ENCODE peak calls at places on chromosomes 13 and 19, in six cellular contexts. G, L, I, B, T and S are unnamed samples.

GRCh38 chr13:31775686-31776085 is 36.4 kb downstream of the RXFP2 start:
- DNase-seq in T (peak), G (no peak), B (no peak), I (no peak), L (no peak), S (no peak)

GRCh38 chr13:77720988-77721387 is 23.5 kb downstream of the SLAIN1 start:
- DNase-seq in G (no peak), L (no peak), I (no peak), T (no peak), B (no peak), S (no peak)

GRCh38 chr19:31174948-31175347 is 174.3 kb downstream of the TSHZ3 start:
- DNase-seq in L (no peak), G (no peak), T (no peak), B (no peak), I (no peak), S (peak)

GRCh38 chr19:14138576-14139265 is 2.3 kb upstream of the ASF1B start:
- DNase-seq in I (no peak), B (no peak), T (no peak), L (no peak), G (no peak), S (no peak)

GRCh38 chr13:64078480-64078936 is 2662.9 kb upstream of the PCDH20 start:
- DNase-seq in I (no peak), L (no peak), T (peak), B (no peak), G (no peak), S (no peak)

GRCh38 chr19:47839411-47839810 is 17.7 kb downstream of the CRX start:
- DNase-seq in L (no peak), B (no peak), G (no peak), I (no peak), T (no peak), S (no peak)

GRCh38 chr13:105773887-105774538 is 761.4 kb downstream of the EFNB2 start:
- DNase-seq in I (no peak), T (no peak), L (no peak), B (no peak), G (no peak), S (no peak)

GRCh38 chr13:95137096-95137495 is 164.2 kb downstream of the ABCC4 start:
- DNase-seq in G (no peak), I (no peak), B (no peak), L (no peak), T (no peak), S (no peak)

GRCh38 chr13:42497798-42498197 is 76.2 kb upstream of the TNFSF11 start:
- DNase-seq in B (no peak), L (no peak), G (peak), I (no peak), T (no peak), S (no peak)

GRCh38 chr19:14971474-14971873 is 8.2 kb downstream of the SLC1A6 start:
- DNase-seq in L (no peak), B (no peak), T (no peak), G (no peak), I (no peak), S (no peak)

GRCh38 chr13:90717451-90717936 is 630.0 kb upstream of the MIR17HG start:
- DNase-seq in G (no peak), B (no peak), L (no peak), I (no peak), T (no peak), S (no peak)

GRCh38 chr13:33167521-33167920 is 118.0 kb downstream of the STARD13 start:
- DNase-seq in G (no peak), B (no peak), L (no peak), I (no peak), T (no peak), S (no peak)

GRCh38 chr13:64239372-64239771 is 2823.7 kb upstream of the PCDH20 start:
- DNase-seq in B (no peak), G (no peak), T (no peak), I (no peak), L (no peak), S (no peak)

GRCh38 chr19:31232871-31233270 is 116.4 kb downstream of the TSHZ3 start:
- DNase-seq in G (no peak), L (no peak), B (no peak), I (no peak), T (no peak), S (no peak)

GRCh38 chr13:32134241-32134801 is 102.7 kb downstream of the FRY start:
- DNase-seq in T (no peak), I (no peak), L (no peak), G (no peak), B (no peak), S (no peak)

GRCh38 chr19:28961772-28962500 is 251.0 kb downstream of the UQCRFS1 start:
- DNase-seq in G (no peak), I (no peak), L (no peak), B (no peak), T (no peak), S (no peak)

GRCh38 chr13:52599853-52600603 is 42.2 kb upstream of the HNRNPA1L2 start:
- DNase-seq in L (peak), G (no peak), I (no peak), B (no peak), T (no peak), S (no peak)

GRCh38 chr13:102000764-102001163 is 401.1 kb downstream of the FGF14 start:
- DNase-seq in T (no peak), L (no peak), B (no peak), G (no peak), I (no peak), S (no peak)

GRCh38 chr13:43390101-43390500 is 366.7 kb downstream of the DNAJC15 start:
- DNase-seq in T (no peak), G (no peak), B (no peak), L (no peak), I (no peak), S (no peak)

GRCh38 chr19:310141-310651 is 19.0 kb upstream of the PLPP2 start:
- DNase-seq in I (no peak), G (no peak), T (peak), L (no peak), B (no peak), S (no peak)

GRCh38 chr13:103299079-103299478 is 232.9 kb upstream of the SLC10A2 start:
- DNase-seq in B (no peak), T (no peak), I (peak), G (no peak), L (no peak), S (no peak)

GRCh38 chr19:8663920-8664670 is 33.7 kb downstream of the NFILZ start:
- DNase-seq in I (no peak), L (no peak), B (no peak), T (no peak), G (no peak), S (no peak)

GRCh38 chr13:113971471-113972231 is 2.2 kb downstream of the C13orf46 start:
- DNase-seq in B (no peak), L (no peak), T (peak), G (no peak), I (no peak), S (no peak)

GRCh38 chr19:10295847-10296591 is 6.3 kb downstream of the ICAM5 start:
- DNase-seq in G (no peak), L (no peak), I (no peak), B (no peak), T (no peak), S (no peak)

GRCh38 chr19:10294368-10294697 is 4.6 kb downstream of the ICAM5 start:
- DNase-seq in G (no peak), I (no peak), T (no peak), L (no peak), B (no peak), S (no peak)

GRCh38 chr19:10292789-10293636 is 3.3 kb downstream of the ICAM5 start:
- DNase-seq in T (no peak), G (no peak), L (no peak), B (no peak), I (no peak), S (no peak)

GRCh38 chr19:10293637-10294367 is 4.0 kb downstream of the ICAM5 start:
- DNase-seq in I (no peak), L (no peak), B (no peak), G (no peak), T (no peak), S (no peak)

DNA sequence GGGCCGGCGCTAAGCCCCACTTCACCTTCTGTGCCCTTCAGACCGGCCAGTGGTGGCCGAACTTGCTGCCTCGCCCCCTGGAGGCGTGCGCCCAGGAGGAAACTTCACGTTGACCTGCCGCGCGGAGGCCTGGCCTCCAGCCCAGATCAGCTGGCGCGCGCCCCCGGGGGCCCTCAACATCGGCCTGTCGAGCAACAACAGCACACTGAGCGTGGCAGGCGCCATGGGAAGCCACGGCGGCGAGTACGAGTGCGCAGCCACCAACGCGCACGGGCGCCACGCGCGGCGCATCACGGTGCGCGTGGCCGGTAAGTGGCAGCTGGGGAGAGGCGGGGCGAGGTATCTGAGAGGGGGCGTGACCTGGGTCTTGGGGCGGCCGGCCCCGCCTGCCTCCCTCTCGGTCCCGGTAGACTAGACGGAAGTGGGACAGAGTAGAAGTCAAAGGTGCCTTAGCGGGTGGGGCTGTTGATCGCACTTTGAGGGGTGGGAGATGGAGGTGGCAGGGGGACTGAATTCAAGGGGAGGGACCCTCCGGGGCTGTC is 5.6 kb downstream of the ICAM5 start:
- DNase-seq in B (no peak), G (no peak), L (no peak), T (no peak), I (no peak), S (no peak)
- TF ChIP-seq POLR2AphosphoS5 in B (no peak), G (peak), L (no peak), T (no peak), I (no peak), S (no peak)

DNA sequence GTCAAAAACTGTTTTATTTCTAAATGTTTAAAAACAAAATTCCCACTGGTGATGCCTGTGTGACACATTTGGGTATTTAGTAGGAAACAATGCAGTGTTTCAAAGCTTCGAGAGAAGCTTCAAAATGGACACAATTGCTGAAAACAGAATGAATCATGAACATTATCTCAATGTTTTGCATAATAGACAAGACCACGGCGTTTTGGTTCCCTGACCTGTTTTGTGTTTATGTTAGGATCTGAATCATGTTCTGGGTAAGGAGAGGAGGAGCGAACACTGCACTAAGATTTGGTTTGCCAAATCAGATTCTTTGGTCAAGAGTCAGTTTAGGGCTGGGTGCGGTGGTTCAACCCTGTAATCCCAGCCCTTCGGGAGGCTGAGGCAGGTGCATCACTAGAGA is 42.2 kb downstream of the IFT88 start:
- DNase-seq in L (no peak), B (no peak), I (no peak), G (no peak), T (no peak), S (no peak)
- TF ChIP-seq POLR2A in L (no peak), B (no peak), I (no peak), G (no peak), T (no peak), S (no peak)

DNA sequence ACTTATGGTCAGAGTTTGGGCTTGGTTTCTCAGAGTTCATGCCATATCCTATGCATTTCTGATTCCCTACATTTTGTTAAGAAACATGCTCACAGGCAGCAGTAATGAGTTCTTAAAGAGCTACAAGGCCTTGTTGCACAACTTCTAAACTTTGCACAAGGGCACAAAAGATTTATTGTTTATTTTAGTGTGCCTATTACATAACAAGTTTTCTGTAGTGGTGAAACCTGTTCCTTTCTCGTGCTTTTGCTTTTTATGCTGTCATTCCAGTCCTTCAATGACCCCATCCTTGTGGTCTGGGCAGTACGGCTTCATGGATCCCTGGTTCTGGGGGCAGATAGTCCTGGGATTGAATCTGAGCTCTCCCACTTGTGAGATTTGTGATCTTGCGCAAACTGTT is 17.8 kb downstream of the ZNF507 start:
- DNase-seq in I (no peak), T (no peak), B (peak), G (no peak), L (peak), S (no peak)
- TF ChIP-seq POLR2AphosphoS5 in I (no peak), T (no peak), B (no peak), G (no peak), L (peak), S (no peak)

DNA sequence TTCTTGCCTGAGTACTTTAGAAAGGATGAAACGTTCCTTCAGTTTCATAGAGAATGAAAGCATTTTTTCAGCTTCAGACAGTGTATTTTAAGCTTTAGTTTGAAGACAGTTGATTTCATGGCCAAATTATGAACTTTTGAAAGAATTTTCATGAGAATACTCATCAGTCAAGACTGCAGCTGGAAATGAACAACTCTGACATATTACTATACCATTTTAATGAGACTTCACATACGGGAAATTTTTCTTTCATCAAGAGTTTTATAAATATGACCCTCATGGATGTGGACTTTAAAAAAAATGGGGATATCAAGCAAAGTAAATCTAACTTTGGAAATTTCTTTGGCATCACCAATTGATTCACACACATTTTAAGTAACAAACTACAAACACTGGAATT is 6.4 kb downstream of the LATS2 start:
- DNase-seq in L (no peak), I (no peak), T (no peak), B (no peak), G (no peak), S (no peak)
- TF ChIP-seq POLR2A in L (no peak), I (no peak), T (no peak), B (no peak), G (no peak), S (no peak)

GRCh38 chr19:3275583-3276340 is 51.3 kb downstream of the CELF5 start:
- DNase-seq in B (peak), L (peak), T (no peak), I (peak), G (peak), S (no peak)
- TF ChIP-seq POLR2AphosphoS5 in B (no peak), L (no peak), T (no peak), I (no peak), G (no peak), S (no peak)

GRCh38 chr13:46544811-46545210 is 8.2 kb upstream of the LRCH1 start:
- DNase-seq in B (no peak), I (no peak), G (no peak), L (no peak), T (no peak), S (no peak)
- TF ChIP-seq POLR2A in B (no peak), I (no peak), G (no peak), L (no peak), T (no peak), S (no peak)

GRCh38 chr13:39968646-39969475 is 313.4 kb downstream of the COG6 start:
- DNase-seq in G (no peak), I (no peak), T (no peak), L (no peak), B (no peak), S (no peak)
- TF ChIP-seq POLR2AphosphoS5 in G (no peak), I (no peak), T (no peak), L (no peak), B (no peak), S (no peak)

GRCh38 chr19:3977242-3978143 is 6.6 kb upstream of the DAPK3 start:
- DNase-seq in B (peak), T (peak), I (no peak), L (no peak), G (no peak), S (no peak)

GRCh38 chr19:3978145-3978544 is 7.1 kb downstream of the EEF2 start:
- DNase-seq in L (no peak), G (no peak), B (no peak), T (no peak), I (no peak), S (no peak)

GRCh38 chr19:3975637-3976087 is 4.8 kb upstream of the DAPK3 start:
- DNase-seq in T (no peak), L (no peak), I (no peak), G (no peak), B (no peak), S (no peak)

GRCh38 chr19:3976495-3977241 is 5.8 kb upstream of the DAPK3 start:
- DNase-seq in B (peak), I (no peak), T (peak), G (no peak), L (no peak), S (no peak)

GRCh38 chr19:3975144-3975543 is 4.2 kb upstream of the DAPK3 start:
- DNase-seq in L (no peak), B (no peak), I (no peak), T (no peak), G (no peak), S (no peak)
- TF ChIP-seq POLR2A in L (no peak), B (no peak), I (no peak), T (no peak), G (no peak), S (no peak)

GRCh38 chr19:3375221-3376088 is 9.1 kb downstream of the NFIC start:
- DNase-seq in B (peak), I (no peak), T (peak), L (no peak), G (no peak), S (no peak)
- TF ChIP-seq POLR2AphosphoS5 in B (peak), I (no peak), T (peak), L (peak), G (no peak), S (peak)